ENCODE peak calls at places on chromosomes 2 and 18, in six cellular contexts. G is HCT116, T is GM12878, Y is SK-N-SH, L is H1, Q is K562. N is an unnamed sample.

GRCh38 chr2:68879296-68879695 is 8.1 kb upstream of the BMP10 start:
- DNase-seq in Y (no peak), T (no peak), G (no peak), L (no peak), Q (no peak), N (no peak)

GRCh38 chr18:25503567-25504081 is 151.7 kb upstream of the ZNF521 start:
- DNase-seq in Q (peak; percentile 33), Y (peak; percentile 59), L (peak; percentile 9), G (peak; percentile 12), T (no peak), N (peak; percentile 67)

GRCh38 chr18:64103979-64104378 is 44.9 kb downstream of the LINC00305 start:
- DNase-seq in T (no peak), G (no peak), Y (no peak), L (no peak), Q (peak; percentile 0), N (peak; percentile 56)

GRCh38 chr2:56715670-56716069 is 531.9 kb downstream of the CCDC85A start:
- DNase-seq in Q (no peak), G (no peak), T (no peak), L (no peak), Y (no peak), N (no peak)

GRCh38 chr2:96089356-96090180 is 26.8 kb downstream of the ADRA2B start:
- DNase-seq in Q (peak; percentile 18), L (no peak), G (no peak), Y (peak; percentile 74), T (no peak), N (no peak)

GRCh38 chr2:179332903-179333302 is 68.3 kb upstream of the SESTD1 start:
- DNase-seq in L (no peak), G (no peak), Q (no peak), Y (no peak), T (no peak), N (no peak)

GRCh38 chr2:179898873-179899272 is 37.5 kb upstream of the ZNF385B start:
- DNase-seq in T (no peak), Q (peak; percentile 74), G (peak; percentile 61), Y (peak; percentile 23), L (peak; percentile 27), N (peak; percentile 65)

GRCh38 chr2:27378096-27378808 is 2.3 kb downstream of the ZNF513 start:
- DNase-seq in G (no peak), Q (no peak), Y (peak; percentile 55), T (no peak), L (no peak), N (no peak)

GRCh38 chr18:41655074-41655473 is 300.0 kb upstream of the PIK3C3 start:
- DNase-seq in T (no peak), L (no peak), G (no peak), Y (no peak), Q (no peak), N (no peak)

GRCh38 chr2:164369416-164369815 is 251.9 kb downstream of the GRB14 start:
- DNase-seq in Y (no peak), T (no peak), Q (no peak), L (no peak), G (no peak), N (no peak)

GRCh38 chr2:20931346-20931745 is 108.4 kb upstream of the LDAH start:
- DNase-seq in Q (no peak), L (no peak), Y (no peak), G (no peak), T (no peak), N (no peak)

GRCh38 chr18:9469700-9470099 is 5.6 kb upstream of the RALBP1 start:
- DNase-seq in G (no peak), T (no peak), L (no peak), Q (no peak), Y (no peak), N (no peak)

GRCh38 chr2:128644156-128644555 is 325.5 kb upstream of the HS6ST1 start:
- DNase-seq in T (no peak), G (no peak), Y (no peak), L (no peak), Q (no peak), N (no peak)

GRCh38 chr2:168819829-168820489 is 17.5 kb downstream of the NOSTRIN start:
- DNase-seq in Y (no peak), G (no peak), Q (no peak), T (no peak), L (no peak), N (no peak)

GRCh38 chr2:127220102-127220806 is at the start of gene CYP27C1:
- DNase-seq in G (no peak), T (no peak), L (no peak), Q (no peak), Y (peak; percentile 81), N (no peak)

GRCh38 chr18:45413180-45413836 is 202.0 kb upstream of the SLC14A2 start:
- DNase-seq in Y (no peak), T (no peak), Q (no peak), G (no peak), L (no peak), N (no peak)

GRCh38 chr2:65101071-65101470 is 28.8 kb downstream of the RAB1A start:
- DNase-seq in T (no peak), Q (no peak), Y (no peak), L (no peak), G (no peak), N (no peak)

GRCh38 chr2:44358498-44358897 is 2.8 kb downstream of the PREPL start:
- DNase-seq in G (no peak), L (no peak), T (peak; percentile 64), Q (peak; percentile 25), Y (no peak), N (no peak)

GRCh38 chr18:43870626-43871025 is 593.3 kb upstream of the SYT4 start:
- DNase-seq in Q (no peak), T (no peak), L (no peak), G (no peak), Y (no peak), N (no peak)

GRCh38 chr2:158060862-158061435 is 40.7 kb upstream of the UPP2 start:
- DNase-seq in Y (no peak), G (peak; percentile 1), T (no peak), Q (no peak), L (no peak), N (no peak)

GRCh38 chr18:73479472-73479871 is 611.7 kb upstream of the NETO1 start:
- DNase-seq in T (no peak), L (no peak), Y (no peak), Q (no peak), G (no peak), N (no peak)

GRCh38 chr2:127776122-127776780 is 34.7 kb downstream of the WDR33 start:
- DNase-seq in L (no peak), T (no peak), G (no peak), Y (no peak), Q (no peak), N (no peak)

GRCh38 chr2:44686561-44686960 is 254.9 kb upstream of the SIX3 start:
- DNase-seq in L (no peak), G (peak; percentile 3), Y (no peak), Q (no peak), T (no peak), N (no peak)

GRCh38 chr2:111168528-111168929 is 47.8 kb downstream of the BCL2L11 start:
- DNase-seq in T (peak; percentile 68), L (no peak), G (peak; percentile 48), Y (no peak), Q (peak; percentile 87), N (no peak)

GRCh38 chr2:231648579-231649174 is 56.0 kb downstream of the TEX44 start:
- DNase-seq in Q (no peak), G (peak; percentile 78), L (no peak), Y (peak; percentile 85), T (no peak), N (peak; percentile 90)

GRCh38 chr2:231168460-231169139 is 29.8 kb upstream of the ARMC9 start:
- DNase-seq in L (no peak), T (no peak), G (no peak), Q (no peak), Y (no peak), N (no peak)

GRCh38 chr2:237774811-237775553 is 23.6 kb upstream of the RBM44 start:
- DNase-seq in G (peak; percentile 56), T (peak; percentile 11), Q (peak; percentile 52), L (peak; percentile 7), Y (peak; percentile 75), N (peak; percentile 39)

DNA sequence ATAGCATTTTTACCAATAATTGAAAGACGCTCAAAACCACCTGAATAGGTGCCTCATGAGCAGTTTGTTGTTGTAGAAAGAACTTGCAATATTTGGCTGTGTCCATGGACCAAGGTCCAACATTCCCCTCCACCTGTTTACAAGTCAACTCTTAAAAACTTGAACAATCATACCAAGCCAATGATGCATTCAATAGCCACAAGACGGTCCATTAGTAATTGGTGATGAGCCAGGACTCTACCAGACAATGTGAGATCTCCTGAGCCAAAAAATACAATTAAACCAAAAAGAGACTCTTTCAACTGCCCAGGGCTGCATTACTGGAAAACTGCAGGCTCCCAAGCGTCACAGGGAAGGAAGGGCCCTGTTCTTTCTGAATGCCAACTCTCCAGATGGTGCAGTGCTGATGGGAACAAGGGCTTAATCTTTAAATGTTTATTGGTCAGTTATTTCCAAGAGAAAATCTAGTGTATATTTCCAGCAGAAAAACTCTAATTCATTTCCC is 118.8 kb upstream of the EPB41L3 start:
- DNase-seq in Y (no peak), G (no peak), L (no peak), T (no peak), Q (no peak), N (no peak)
- TF ChIP-seq JUND in Y (no peak), G (no peak), L (no peak), T (no peak), Q (no peak), N (no peak)

GRCh38 chr2:219645631-219646527 is 18.4 kb downstream of the SLC4A3 start:
- DNase-seq in L (no peak), T (no peak), G (peak; percentile 65), Q (no peak), Y (no peak), N (no peak)
- TF ChIP-seq JUND in L (no peak), T (no peak), G (peak; percentile 71), Q (peak; percentile 65), Y (no peak), N (no peak)

DNA sequence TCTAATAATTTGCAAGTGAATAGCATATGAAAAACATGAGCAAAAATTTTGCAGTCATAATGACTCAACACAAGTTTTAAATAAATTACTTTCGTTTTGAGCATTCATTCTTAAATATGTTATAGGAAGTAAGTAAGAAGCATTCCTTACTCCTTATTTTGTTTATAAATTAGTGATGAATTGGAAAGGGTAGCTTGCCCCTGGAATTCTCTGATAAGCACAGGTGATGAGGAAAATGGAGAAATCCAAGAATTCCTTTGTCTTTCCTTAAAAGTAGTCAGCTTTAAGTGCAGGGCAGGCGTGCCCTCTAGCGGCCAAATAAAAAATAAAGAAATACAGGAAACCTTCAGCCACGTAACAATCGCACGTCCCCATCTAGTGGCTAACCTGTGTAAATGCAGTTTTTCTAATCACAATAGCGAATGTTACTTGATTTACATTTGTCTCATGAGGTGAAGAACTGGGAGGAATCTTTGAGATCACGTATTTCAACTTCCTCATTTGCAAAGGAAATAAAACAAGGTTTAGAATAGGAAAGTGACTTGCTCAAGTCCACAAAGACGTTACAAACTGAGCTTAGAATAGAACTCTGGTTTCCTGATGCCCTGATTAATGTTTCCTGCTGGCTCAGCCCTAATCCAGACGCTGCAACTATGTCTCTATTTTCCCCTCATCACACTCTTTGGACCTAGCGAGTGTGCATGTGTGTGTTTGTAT is 47.2 kb upstream of the ZNG1B start:
- DNase-seq in Q (peak; percentile 71), Y (peak; percentile 75), T (peak; percentile 71), L (peak; percentile 62), G (peak; percentile 72), N (peak; percentile 30)
- TF ChIP-seq JUND in Q (peak; percentile 14), Y (no peak), T (no peak), L (no peak), G (no peak), N (no peak)

GRCh38 chr18:35993013-35993412 is 20.5 kb downstream of the RMP24 start:
- DNase-seq in Q (no peak), L (no peak), T (no peak), Y (no peak), G (no peak), N (no peak)

GRCh38 chr18:35999925-36000324 is 27.4 kb downstream of the RMP24 start:
- DNase-seq in Q (no peak), G (no peak), L (no peak), Y (no peak), T (no peak), N (no peak)

GRCh38 chr18:35998967-35999366 is 26.5 kb downstream of the RMP24 start:
- DNase-seq in Y (peak; percentile 33), T (no peak), Q (peak; percentile 23), L (no peak), G (no peak), N (peak; percentile 18)
- TF ChIP-seq JUND in Y (no peak), T (no peak), Q (no peak), L (no peak), G (no peak), N (no peak)

N was measured in T47D.